ENCODE peak calls at places on chromosomes 16 and 17, in seven cellular contexts. One of them, this sample, is unnamed.
A peak's percentile ranks its signal among the peaks of the same experiment; 100 is the strongest.

GRCh38 chr17:40517286-40517662 is 15.9 kb upstream of the TNS4 start:
- DNase-seq in omental fat pad: no peak
- DNase-seq in cardiac muscle cell: no peak
- DNase-seq in GM23338: no peak
- DNase-seq in adrenal gland: no peak
- DNase-seq in A549: no peak
- DNase-seq in tibial artery: peak; percentile 12
- DNase-seq in this sample: no peak

GRCh38 chr17:12584727-12585126 is 81.0 kb upstream of the MYOCD start:
- DNase-seq in adrenal gland: no peak
- DNase-seq in cardiac muscle cell: no peak
- DNase-seq in GM23338: no peak
- DNase-seq in omental fat pad: no peak
- DNase-seq in A549: no peak
- DNase-seq in tibial artery: no peak
- DNase-seq in this sample: no peak

GRCh38 chr16:30068750-30069574 is 3.4 kb downstream of the ALDOA start:
- DNase-seq in GM23338: peak; percentile 57
- DNase-seq in omental fat pad: no peak
- DNase-seq in cardiac muscle cell: no peak
- DNase-seq in adrenal gland: no peak
- DNase-seq in tibial artery: no peak
- DNase-seq in A549: no peak
- DNase-seq in this sample: no peak

GRCh38 chr17:51640108-51640622 is 379.8 kb downstream of the UTP18 start:
- DNase-seq in A549: peak; percentile 84
- DNase-seq in adrenal gland: no peak
- DNase-seq in omental fat pad: no peak
- DNase-seq in cardiac muscle cell: no peak
- DNase-seq in tibial artery: no peak
- DNase-seq in GM23338: peak; percentile 74
- DNase-seq in this sample: no peak

GRCh38 chr16:16096161-16096857 is 127.0 kb downstream of the ABCC6 start:
- DNase-seq in omental fat pad: no peak
- DNase-seq in tibial artery: peak; percentile 92
- DNase-seq in cardiac muscle cell: peak; percentile 74
- DNase-seq in A549: peak; percentile 40
- DNase-seq in adrenal gland: peak; percentile 26
- DNase-seq in GM23338: peak; percentile 42
- DNase-seq in this sample: no peak

GRCh38 chr16:69924777-69925191 is 26.4 kb upstream of the CLEC18A start:
- DNase-seq in GM23338: peak; percentile 11
- DNase-seq in adrenal gland: no peak
- DNase-seq in A549: no peak
- DNase-seq in cardiac muscle cell: peak; percentile 92
- DNase-seq in tibial artery: peak; percentile 94
- DNase-seq in omental fat pad: no peak
- DNase-seq in this sample: peak; percentile 26

GRCh38 chr17:81601525-81602120 is 35.3 kb downstream of the NPLOC4 start:
- DNase-seq in omental fat pad: no peak
- DNase-seq in cardiac muscle cell: peak; percentile 86
- DNase-seq in adrenal gland: no peak
- DNase-seq in GM23338: peak; percentile 78
- DNase-seq in tibial artery: no peak
- DNase-seq in A549: peak; percentile 80
- DNase-seq in this sample: peak; percentile 17

GRCh38 chr17:12118617-12119016 is 97.9 kb downstream of the MAP2K4 start:
- DNase-seq in omental fat pad: no peak
- DNase-seq in cardiac muscle cell: no peak
- DNase-seq in A549: no peak
- DNase-seq in tibial artery: no peak
- DNase-seq in GM23338: no peak
- DNase-seq in adrenal gland: no peak
- DNase-seq in this sample: no peak

GRCh38 chr17:64115043-64115698 is 14.8 kb downstream of the ERN1 start:
- DNase-seq in GM23338: no peak
- DNase-seq in tibial artery: no peak
- DNase-seq in omental fat pad: no peak
- DNase-seq in A549: no peak
- DNase-seq in cardiac muscle cell: peak; percentile 66
- DNase-seq in adrenal gland: no peak
- DNase-seq in this sample: no peak

DNA sequence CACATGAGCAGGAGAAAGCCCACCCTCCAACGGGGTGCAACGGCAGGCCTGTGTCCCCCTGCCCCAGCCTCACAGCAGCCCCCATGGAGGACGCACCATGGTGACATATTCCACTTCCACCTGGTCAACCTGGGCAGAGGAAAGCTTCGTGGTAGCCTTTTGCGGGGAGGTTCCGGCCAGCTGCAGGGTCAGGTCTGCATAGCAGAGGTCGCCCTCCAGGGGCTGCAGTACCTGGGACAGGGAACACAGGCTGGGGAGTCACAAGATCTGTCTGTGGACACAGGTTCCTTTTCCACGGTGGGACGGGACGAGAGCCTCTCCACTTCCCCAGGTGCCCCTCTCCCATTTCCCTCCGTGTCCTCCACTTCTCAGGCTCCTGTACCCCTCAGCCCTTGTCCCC is 17.1 kb downstream of the CD300LF start:
- DNase-seq in adrenal gland: no peak
- DNase-seq in cardiac muscle cell: no peak
- DNase-seq in tibial artery: no peak
- DNase-seq in A549: no peak
- DNase-seq in omental fat pad: no peak
- DNase-seq in GM23338: peak; percentile 21
- DNase-seq in this sample: no peak
- TF ChIP-seq CTCF in adrenal gland: no peak
- TF ChIP-seq CTCF in cardiac muscle cell: no peak
- TF ChIP-seq CTCF in tibial artery: no peak
- TF ChIP-seq CTCF in A549: no peak
- TF ChIP-seq CTCF in omental fat pad: no peak
- TF ChIP-seq CTCF in GM23338: no peak
- TF ChIP-seq CTCF in this sample: no peak

DNA sequence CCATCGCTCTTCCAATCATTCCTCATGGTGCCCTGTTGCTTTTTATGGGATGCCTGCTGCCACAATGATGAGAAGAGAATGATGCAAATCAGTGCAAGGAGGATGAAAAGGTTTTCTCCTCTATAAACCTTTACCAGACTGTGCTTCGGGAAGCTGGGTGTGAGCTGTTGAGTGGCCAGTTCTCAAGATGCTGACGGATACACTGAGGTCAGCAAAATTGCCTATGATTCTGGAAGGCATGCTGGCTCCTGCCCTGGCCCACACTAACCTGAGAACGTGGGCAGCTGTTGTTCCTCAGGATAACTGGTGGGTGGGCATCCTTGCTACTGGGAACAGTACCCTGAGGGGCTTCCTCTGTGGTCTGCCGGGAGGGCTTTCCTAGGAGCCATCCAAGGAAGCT is 795 bp upstream of the PIRT start:
- DNase-seq in tibial artery: no peak
- DNase-seq in adrenal gland: no peak
- DNase-seq in GM23338: no peak
- DNase-seq in omental fat pad: no peak
- DNase-seq in A549: no peak
- DNase-seq in cardiac muscle cell: no peak
- DNase-seq in this sample: no peak
- TF ChIP-seq CTCF in tibial artery: no peak
- TF ChIP-seq CTCF in adrenal gland: no peak
- TF ChIP-seq CTCF in GM23338: no peak
- TF ChIP-seq CTCF in omental fat pad: no peak
- TF ChIP-seq CTCF in A549: no peak
- TF ChIP-seq CTCF in cardiac muscle cell: no peak
- TF ChIP-seq CTCF in this sample: no peak

GRCh38 chr17:45307290-45308015 is 9.4 kb downstream of the MAP3K14 start:
- DNase-seq in cardiac muscle cell: peak; percentile 95
- DNase-seq in tibial artery: no peak
- DNase-seq in omental fat pad: no peak
- DNase-seq in A549: no peak
- DNase-seq in adrenal gland: no peak
- DNase-seq in GM23338: no peak
- DNase-seq in this sample: no peak
- TF ChIP-seq CTCF in cardiac muscle cell: no peak
- TF ChIP-seq CTCF in tibial artery: no peak
- TF ChIP-seq CTCF in omental fat pad: no peak
- TF ChIP-seq CTCF in A549: no peak
- TF ChIP-seq CTCF in adrenal gland: no peak
- TF ChIP-seq CTCF in GM23338: no peak
- TF ChIP-seq CTCF in this sample: no peak

DNA sequence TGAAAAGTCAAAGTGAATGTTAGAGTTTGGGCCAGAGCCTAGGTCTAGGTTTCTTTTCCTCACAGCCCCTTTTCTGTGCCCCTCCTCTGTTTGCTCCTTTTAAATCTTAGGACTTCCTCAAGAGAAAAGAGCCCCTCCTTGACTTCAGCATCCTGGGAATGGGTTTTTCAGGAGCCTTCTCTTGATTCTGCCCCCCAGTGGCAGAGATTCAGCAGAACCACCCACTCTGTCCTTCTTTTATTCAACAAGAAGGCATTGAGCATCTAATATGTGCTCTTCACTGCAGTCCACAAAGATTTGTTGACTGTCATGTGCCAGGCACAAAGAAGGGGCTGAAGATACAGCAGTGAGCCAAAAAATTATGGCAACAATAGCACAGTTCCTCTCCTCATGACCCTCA is 270.8 kb upstream of the CDH5 start:
- DNase-seq in omental fat pad: no peak
- DNase-seq in A549: no peak
- DNase-seq in cardiac muscle cell: no peak
- DNase-seq in adrenal gland: no peak
- DNase-seq in GM23338: peak; percentile 48
- DNase-seq in tibial artery: no peak
- DNase-seq in this sample: no peak
- TF ChIP-seq CTCF in omental fat pad: no peak
- TF ChIP-seq CTCF in A549: no peak
- TF ChIP-seq CTCF in cardiac muscle cell: peak; percentile 18
- TF ChIP-seq CTCF in adrenal gland: no peak
- TF ChIP-seq CTCF in GM23338: peak; percentile 60
- TF ChIP-seq CTCF in tibial artery: no peak
- TF ChIP-seq CTCF in this sample: no peak

GRCh38 chr16:55035037-55035436 is 104.4 kb downstream of the IRX5 start:
- DNase-seq in omental fat pad: no peak
- DNase-seq in cardiac muscle cell: peak; percentile 22
- DNase-seq in adrenal gland: no peak
- DNase-seq in A549: peak; percentile 39
- DNase-seq in tibial artery: peak; percentile 40
- DNase-seq in GM23338: peak; percentile 90
- DNase-seq in this sample: peak; percentile 27
- TF ChIP-seq CTCF in omental fat pad: no peak
- TF ChIP-seq CTCF in cardiac muscle cell: peak; percentile 48
- TF ChIP-seq CTCF in adrenal gland: peak; percentile 27
- TF ChIP-seq CTCF in A549: peak; percentile 29
- TF ChIP-seq CTCF in tibial artery: no peak
- TF ChIP-seq CTCF in GM23338: peak; percentile 77
- TF ChIP-seq CTCF in this sample: peak; percentile 62

DNA sequence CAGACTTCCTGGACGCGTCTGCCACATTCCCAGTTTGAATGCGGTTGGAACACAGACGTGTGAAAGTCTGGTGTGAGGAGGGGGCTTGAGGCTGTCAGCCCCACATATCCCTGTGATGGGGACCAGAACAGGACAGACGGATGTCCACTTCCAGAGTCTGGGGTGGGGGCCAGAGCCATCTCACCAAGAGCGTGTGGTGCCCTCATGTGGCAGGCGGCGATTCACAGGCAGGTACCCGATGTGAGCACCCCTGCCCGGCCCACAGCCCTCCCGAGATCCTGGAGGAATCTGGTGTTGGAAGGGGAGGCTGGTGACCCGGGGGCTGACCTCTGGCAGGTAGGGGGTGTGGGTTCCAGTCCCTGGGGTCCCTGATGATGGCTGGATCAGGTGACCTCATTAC is 51.5 kb downstream of the ENGASE start:
- DNase-seq in adrenal gland: no peak
- DNase-seq in A549: no peak
- DNase-seq in GM23338: peak; percentile 54
- DNase-seq in cardiac muscle cell: peak; percentile 6
- DNase-seq in omental fat pad: no peak
- DNase-seq in tibial artery: no peak
- DNase-seq in this sample: no peak
- TF ChIP-seq CTCF in adrenal gland: no peak
- TF ChIP-seq CTCF in A549: peak; percentile 28
- TF ChIP-seq CTCF in GM23338: peak; percentile 42
- TF ChIP-seq CTCF in cardiac muscle cell: peak; percentile 17
- TF ChIP-seq CTCF in omental fat pad: no peak
- TF ChIP-seq CTCF in tibial artery: no peak
- TF ChIP-seq CTCF in this sample: no peak

DNA sequence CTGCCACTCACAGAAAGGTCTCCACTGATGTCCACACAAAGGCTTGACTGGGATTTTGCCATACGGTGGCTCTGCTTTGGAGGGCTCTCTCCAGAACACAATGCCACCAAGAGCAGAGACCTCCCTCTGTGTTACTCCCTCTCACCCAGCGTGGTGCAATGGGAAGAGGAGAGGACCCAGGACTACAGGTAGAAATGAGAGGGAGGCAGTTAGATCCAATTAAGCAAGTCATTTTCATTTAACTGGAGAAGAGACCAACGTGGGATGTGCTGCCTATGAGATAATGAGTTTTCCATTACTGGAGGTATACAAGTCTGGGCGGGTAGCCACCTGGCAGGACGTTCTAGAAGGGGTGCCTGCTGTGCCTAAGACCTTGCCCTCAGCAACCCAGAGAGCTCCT is 34.2 kb downstream of the TOM1L2 start:
- DNase-seq in tibial artery: no peak
- DNase-seq in adrenal gland: no peak
- DNase-seq in cardiac muscle cell: no peak
- DNase-seq in omental fat pad: no peak
- DNase-seq in A549: no peak
- DNase-seq in GM23338: no peak
- DNase-seq in this sample: no peak
- TF ChIP-seq CTCF in tibial artery: no peak
- TF ChIP-seq CTCF in adrenal gland: no peak
- TF ChIP-seq CTCF in cardiac muscle cell: no peak
- TF ChIP-seq CTCF in omental fat pad: no peak
- TF ChIP-seq CTCF in A549: no peak
- TF ChIP-seq CTCF in GM23338: no peak
- TF ChIP-seq CTCF in this sample: no peak

GRCh38 chr17:44533533-44534246 is 23.6 kb upstream of the FZD2 start:
- DNase-seq in A549: peak; percentile 99
- DNase-seq in GM23338: peak; percentile 97
- DNase-seq in omental fat pad: peak; percentile 95
- DNase-seq in cardiac muscle cell: peak; percentile 93
- DNase-seq in adrenal gland: peak; percentile 90
- DNase-seq in tibial artery: peak; percentile 92
- DNase-seq in this sample: peak; percentile 93
- TF ChIP-seq CTCF in A549: peak; percentile 99
- TF ChIP-seq CTCF in GM23338: peak; percentile 93
- TF ChIP-seq CTCF in omental fat pad: peak; percentile 73
- TF ChIP-seq CTCF in cardiac muscle cell: peak; percentile 93
- TF ChIP-seq CTCF in adrenal gland: peak; percentile 98
- TF ChIP-seq CTCF in tibial artery: peak; percentile 98
- TF ChIP-seq CTCF in this sample: peak; percentile 99

This sample was measured in progenitor cell of endocrine pancreas.